ENCODE peak calls at places on chromosomes 12 and 14, in eight cellular contexts. N is mesendoderm; L is foreskin fibroblast; E is HAP-1; P is effector memory CD8-positive, alpha-beta T cell; Y is activated naive CD4-positive, alpha-beta T cell treated with anti-CD3 and anti-CD28 coated beads, Interleukin-2, amount 50 U/mL, for 72 hours; H is activated CD4-positive, alpha-beta T cell treated with anti-CD3 and anti-CD28 coated beads, Interleukin-2, amount 10 ng/mL, durations not matched to agents 24 days and 14 days; K is GM03348. V is an unnamed sample.
A peak's percentile ranks its signal among the peaks of the same experiment; 100 is the strongest.

GRCh38 chr14:32370720-32371119 is 41.6 kb downstream of the AKAP6 start:
- DNase-seq in N (no peak), L (peak; percentile 85), E (no peak), P (no peak), Y (no peak), H (no peak), K (peak; percentile 79), V (no peak)

GRCh38 chr12:101772019-101772774 is 32.9 kb upstream of the SYCP3 start:
- DNase-seq in N (no peak), L (no peak), E (no peak), P (no peak), Y (no peak), H (no peak), K (no peak), V (no peak)

GRCh38 chr12:108832730-108833354 is 24.5 kb downstream of the SSH1 start:
- DNase-seq in N (peak; percentile 86), L (peak; percentile 91), E (no peak), P (no peak), Y (no peak), H (no peak), K (peak; percentile 70), V (no peak)

GRCh38 chr12:131014343-131014742 is 60.6 kb downstream of the ADGRD1 start:
- DNase-seq in N (no peak), L (no peak), E (no peak), P (no peak), Y (no peak), H (no peak), K (no peak), V (no peak)

GRCh38 chr14:38716871-38717270 is 386.2 kb downstream of the SEC23A start:
- DNase-seq in N (no peak), L (no peak), E (no peak), P (no peak), Y (no peak), H (no peak), K (no peak), V (no peak)

GRCh38 chr12:123580772-123581171 is 3.6 kb upstream of the TMED2 start:
- DNase-seq in N (no peak), L (peak; percentile 54), E (no peak), P (no peak), Y (no peak), H (no peak), K (no peak), V (no peak)

GRCh38 chr12:46214668-46215429 is 54.0 kb downstream of the SLC38A1 start:
- DNase-seq in N (no peak), L (no peak), E (no peak), P (peak; percentile 82), Y (peak; percentile 90), H (peak; percentile 95), K (no peak), V (peak; percentile 64)

GRCh38 chr14:52080817-52081755 is 12.2 kb upstream of the NID2 start:
- DNase-seq in N (peak; percentile 18), L (peak; percentile 95), E (no peak), P (no peak), Y (no peak), H (no peak), K (peak; percentile 70), V (no peak)

GRCh38 chr12:96472384-96472783 is 17.0 kb upstream of the CFAP54 start:
- DNase-seq in N (no peak), L (peak; percentile 75), E (no peak), P (no peak), Y (no peak), H (no peak), K (no peak), V (no peak)

GRCh38 chr12:18461738-18462137 is 200.4 kb downstream of the PIK3C2G start:
- DNase-seq in N (no peak), L (peak; percentile 36), E (no peak), P (no peak), Y (no peak), H (no peak), K (peak; percentile 6), V (no peak)

GRCh38 chr12:103301642-103302620 is 193.8 kb downstream of the C12orf42 start:
- DNase-seq in N (peak; percentile 79), L (no peak), E (no peak), P (no peak), Y (no peak), H (no peak), K (no peak), V (no peak)

GRCh38 chr12:54588110-54588831 is at the start of gene PPP1R1A:
- DNase-seq in N (peak; percentile 26), L (peak; percentile 13), E (peak; percentile 65), P (no peak), Y (no peak), H (peak; percentile 59), K (peak; percentile 48), V (no peak)

GRCh38 chr14:89507926-89508460 is 91.0 kb upstream of the FOXN3 start:
- DNase-seq in N (no peak), L (peak; percentile 68), E (no peak), P (no peak), Y (no peak), H (no peak), K (no peak), V (no peak)

GRCh38 chr14:60510254-60510975 is 1.5 kb downstream of the SIX6 start:
- DNase-seq in N (peak; percentile 32), L (no peak), E (no peak), P (no peak), Y (no peak), H (no peak), K (no peak), V (no peak)

GRCh38 chr12:104055686-104056388 is 5.8 kb upstream of the GLT8D2 start:
- DNase-seq in N (peak; percentile 73), L (peak; percentile 73), E (no peak), P (no peak), Y (no peak), H (no peak), K (peak; percentile 31), V (no peak)

V was measured in ascending aorta.